ENCODE peak calls at places on chromosomes 13 and 19, in six cellular contexts. W, T, D, O, R and B are unnamed samples.
A peak's percentile ranks its signal among the peaks of the same experiment; 100 is the strongest.

GRCh38 chr13:45200701-45201230 is at the start of gene KCTD4:
- DNase-seq in T (peak; percentile 36), D (no peak), O (no peak), R (no peak), W (peak; percentile 49), B (no peak)

GRCh38 chr19:45638930-45639729 is at the start of gene EML2:
- DNase-seq in T (peak; percentile 38), R (no peak), W (no peak), D (peak; percentile 89), O (peak; percentile 81), B (peak; percentile 95)

GRCh38 chr19:54541712-54542111 is 31.9 kb upstream of the LILRA2 start:
- DNase-seq in R (no peak), W (no peak), D (no peak), T (no peak), O (no peak), B (no peak)

GRCh38 chr19:42068756-42069571 is 1.0 kb downstream of the GRIK5 start:
- DNase-seq in T (no peak), O (no peak), W (no peak), D (peak; percentile 29), R (no peak), B (no peak)

GRCh38 chr13:58955546-58956385 is 1208.0 kb downstream of the DIAPH3 start:
- DNase-seq in O (no peak), D (no peak), W (no peak), R (no peak), T (no peak), B (no peak)

GRCh38 chr19:49403404-49404187 is 15.5 kb downstream of the KASH5 start:
- DNase-seq in O (no peak), T (no peak), D (peak; percentile 98), R (peak; percentile 49), W (peak; percentile 33), B (peak; percentile 96)

GRCh38 chr19:57263244-57263643 is 17.0 kb upstream of the ZNF460 start:
- DNase-seq in O (no peak), T (no peak), D (no peak), W (no peak), R (no peak), B (no peak)

GRCh38 chr13:62243146-62243545 is 827.5 kb upstream of the PCDH20 start:
- DNase-seq in D (no peak), O (no peak), T (no peak), W (no peak), R (no peak), B (no peak)

GRCh38 chr19:633786-634639 is 676 bp upstream of the POLRMT start:
- DNase-seq in D (peak; percentile 34), T (no peak), W (peak; percentile 11), R (no peak), O (no peak), B (no peak)
- H2BK120ac ChIP-seq in D (no peak overlapping the region), T (no peak overlapping the region), W (peak overlapping the region; percentile 83), R (no peak overlapping the region), O (no peak overlapping the region), B (peak overlapping the region; percentile 28)

DNA sequence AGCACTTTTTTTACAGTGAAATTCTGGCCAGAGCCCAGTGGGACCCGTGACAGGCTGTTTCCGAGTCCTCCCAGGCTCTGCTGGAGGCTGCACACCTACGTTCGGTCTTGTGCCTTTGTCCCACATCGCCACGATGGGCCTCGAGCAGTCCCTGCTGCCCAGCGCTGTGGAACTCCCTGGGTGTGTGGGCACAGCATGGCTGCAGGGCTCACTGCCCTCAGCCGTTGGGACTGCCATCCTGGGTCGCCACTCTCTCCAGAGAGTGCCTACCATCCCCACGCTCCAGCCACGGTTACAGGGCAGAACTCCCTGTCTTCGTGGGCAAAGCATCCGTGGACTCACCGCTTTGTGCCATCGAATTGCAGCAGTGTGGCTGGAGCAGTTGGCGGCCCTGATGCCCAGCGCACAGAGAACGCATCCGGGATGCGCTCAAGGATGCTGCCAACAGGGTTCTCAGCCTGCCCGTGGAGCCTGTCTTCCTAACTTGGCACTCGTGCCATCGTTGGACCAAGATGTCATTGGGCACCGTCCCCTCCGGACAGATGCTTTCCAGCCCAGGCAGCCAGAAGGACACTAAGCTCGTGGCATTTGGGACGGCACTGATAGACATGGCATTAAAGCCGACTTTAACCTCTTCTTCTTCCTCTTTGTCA is 85.0 kb upstream of the ARHGEF7 start:
- DNase-seq in W (no peak), O (no peak), R (no peak), T (no peak), D (no peak), B (no peak)
- H2BK15ac ChIP-seq in W (no peak overlapping the region), O (no peak overlapping the region), R (no peak overlapping the region), T (no peak overlapping the region), D (no peak overlapping the region), B (no peak overlapping the region)

GRCh38 chr19:28472111-28472510 is 740.8 kb downstream of the UQCRFS1 start:
- DNase-seq in D (no peak), T (no peak), R (no peak), W (no peak), O (no peak), B (no peak)
- H3K4me1 ChIP-seq in D (no peaks in the 10 kb centered on the region), T (peaks cover 9% of the 10 kb centered on the region), R (peaks cover 5% of the 10 kb centered on the region), W (no peaks in the 10 kb centered on the region), O (peaks cover 9% of the 10 kb centered on the region), B (no peaks in the 10 kb centered on the region)

GRCh38 chr19:3268763-3269162 is 44.3 kb downstream of the CELF5 start:
- DNase-seq in D (no peak), R (no peak), O (no peak), W (no peak), T (no peak), B (no peak)

GRCh38 chr19:3269972-3270667 is 45.7 kb downstream of the CELF5 start:
- DNase-seq in W (no peak), R (no peak), D (no peak), T (no peak), O (no peak), B (no peak)

GRCh38 chr19:3266092-3266693 is 41.7 kb downstream of the CELF5 start:
- DNase-seq in R (no peak), O (no peak), D (no peak), W (no peak), T (no peak), B (no peak)

GRCh38 chr19:3266792-3267469 is 42.5 kb downstream of the CELF5 start:
- DNase-seq in R (no peak), D (no peak), T (no peak), O (no peak), W (no peak), B (no peak)

DNA sequence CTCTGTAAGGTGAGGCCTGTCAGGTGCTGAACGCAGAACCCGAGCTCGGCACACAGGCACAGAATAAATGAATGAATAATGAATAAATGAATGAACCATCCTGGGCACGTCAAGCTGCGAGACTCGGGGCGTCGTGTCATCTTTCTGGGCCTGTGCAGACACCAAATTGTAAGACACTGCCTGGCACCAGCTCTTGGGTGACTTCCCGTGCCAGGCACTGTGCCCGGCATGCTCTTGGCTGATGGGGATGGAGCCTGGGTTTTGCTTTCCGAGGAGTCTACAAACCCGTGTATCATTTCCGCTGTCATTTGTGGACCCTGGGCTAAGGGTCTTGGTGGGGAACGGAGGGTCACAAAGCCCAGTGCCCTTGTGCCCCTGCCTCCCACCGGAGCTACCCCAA is 43.9 kb downstream of the CELF5 start:
- DNase-seq in W (no peak), T (no peak), R (no peak), O (no peak), D (no peak), B (no peak)
- H2BK120ac ChIP-seq in W (no peak overlapping the region), T (no peak overlapping the region), R (no peak overlapping the region), O (no peak overlapping the region), D (no peak overlapping the region), B (no peak overlapping the region)

DNA sequence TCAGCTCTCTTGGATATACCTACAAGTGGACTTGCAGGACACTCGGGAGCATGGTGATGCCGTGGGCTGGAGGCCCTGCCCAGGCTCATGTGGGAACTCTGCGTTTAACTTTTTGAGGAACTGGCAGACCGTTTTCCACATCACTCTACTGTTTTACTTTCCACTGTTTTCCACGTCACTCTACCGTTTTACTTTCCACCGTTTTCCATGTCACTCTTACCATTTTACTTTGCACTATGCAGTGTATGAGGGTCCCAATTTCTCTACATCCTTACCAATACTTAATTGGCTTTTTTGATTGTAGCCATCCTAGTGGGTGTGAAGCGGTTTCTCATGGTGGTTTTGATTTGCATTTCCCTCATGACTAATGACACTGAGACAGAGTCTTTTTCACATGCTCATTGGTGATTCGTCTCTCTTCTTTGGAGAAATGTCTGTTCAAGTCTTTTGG is 40.5 kb downstream of the GATAD2A start:
- DNase-seq in D (no peak), O (no peak), R (no peak), T (no peak), W (peak; percentile 40), B (no peak)
- H2BK15ac ChIP-seq in D (no peak overlapping the region), O (no peak overlapping the region), R (no peak overlapping the region), T (no peak overlapping the region), W (no peak overlapping the region), B (no peak overlapping the region)